ENCODE peak calls at places on chromosomes 11 and 22, in six cellular contexts. P is hippocampal formation; J is CD8-positive, alpha-beta T cell; S is SW 1271; T is non-pigmented ciliary epithelial cell; B is substantia nigra. O is an unnamed sample.

GRCh38 chr11:100692290-100692689 is 5.2 kb downstream of the ARHGAP42 start:
- DNase-seq in S (no peak), J (no peak), P (no peak), T (no peak), B (no peak), O (no peak)

GRCh38 chr22:46902998-46903916 is 140.8 kb downstream of the TBC1D22A start:
- DNase-seq in T (no peak), S (no peak), J (no peak), P (no peak), B (no peak), O (no peak)

GRCh38 chr11:3166268-3167142 is 1.4 kb upstream of the OSBPL5 start:
- DNase-seq in S (no peak), J (no peak), B (no peak), T (no peak), P (no peak), O (no peak)

GRCh38 chr11:35307221-35307621 is 112.1 kb downstream of the SLC1A2 start:
- DNase-seq in S (no peak), B (no peak), J (no peak), T (no peak), P (no peak), O (no peak)

GRCh38 chr11:69321877-69322350 is 28.0 kb downstream of the MYEOV start:
- DNase-seq in B (no peak), S (peak), J (no peak), P (no peak), T (peak), O (no peak)

GRCh38 chr11:135033545-135033944 is 621.5 kb upstream of the B3GAT1 start:
- DNase-seq in B (no peak), J (no peak), P (peak), S (no peak), T (no peak), O (no peak)

GRCh38 chr11:76787911-76788596 is 4.9 kb downstream of the TSKU start:
- DNase-seq in P (no peak), T (peak), J (no peak), S (no peak), B (no peak), O (no peak)

GRCh38 chr22:24893341-24894070 is 53.0 kb downstream of the LHFPL7 start:
- DNase-seq in S (no peak), B (no peak), T (no peak), P (no peak), J (no peak), O (no peak)

GRCh38 chr11:47071871-47072270 is 104.8 kb downstream of the ARFGAP2 start:
- DNase-seq in P (no peak), S (no peak), J (no peak), B (no peak), T (no peak), O (no peak)

GRCh38 chr22:37509026-37509886 is 10.0 kb downstream of the CARD10 start:
- DNase-seq in T (no peak), P (no peak), J (no peak), B (no peak), S (no peak), O (no peak)

GRCh38 chr22:27689664-27690063 is 111.9 kb downstream of the MN1 start:
- DNase-seq in T (no peak), B (no peak), P (no peak), J (no peak), S (no peak), O (no peak)

GRCh38 chr11:68632802-68633201 is 51.5 kb upstream of the GAL start:
- DNase-seq in S (peak), P (peak), T (peak), J (peak), B (no peak), O (peak)

GRCh38 chr22:42811510-42811909 is 45.6 kb downstream of the ARFGAP3 start:
- DNase-seq in J (no peak), B (no peak), S (no peak), T (no peak), P (no peak), O (no peak)

GRCh38 chr11:113683481-113684046 is 22.5 kb downstream of the TMPRSS5 start:
- DNase-seq in T (no peak), P (no peak), B (no peak), J (no peak), S (no peak), O (no peak)

GRCh38 chr22:30047364-30047738 is 32.9 kb upstream of the HORMAD2 start:
- DNase-seq in J (peak), T (no peak), P (no peak), S (no peak), B (no peak), O (no peak)

GRCh38 chr11:128716661-128717210 is 22.9 kb downstream of the FLI1 start:
- DNase-seq in J (no peak), P (no peak), B (no peak), T (no peak), S (no peak), O (no peak)

GRCh38 chr11:124716596-124716995 is 23.1 kb upstream of the NRGN start:
- DNase-seq in T (no peak), B (no peak), J (no peak), S (no peak), P (no peak), O (peak)

GRCh38 chr11:87445002-87445401 is 407.3 kb downstream of the TMEM135 start:
- DNase-seq in B (no peak), J (no peak), P (no peak), T (no peak), S (no peak), O (no peak)

GRCh38 chr11:46345881-46346484 is 1.3 kb upstream of the DGKZ start:
- DNase-seq in T (no peak), S (no peak), B (no peak), P (no peak), J (no peak), O (no peak)

GRCh38 chr11:45974806-45975205 is 52.4 kb downstream of the LARGE2 start:
- DNase-seq in B (no peak), T (no peak), P (no peak), J (no peak), S (no peak), O (no peak)

GRCh38 chr11:58573451-58574104 is 2.1 kb downstream of the LPXN start:
- DNase-seq in J (no peak), P (no peak), T (peak), S (peak), B (no peak), O (peak)